ENCODE peak calls at places on chromosomes 3 and 15, in six cellular contexts. Q is lung; H is A549; C is CD8-positive, alpha-beta T cell; M is GM12865; P is Calu3. X is an unnamed sample.

GRCh38 chr3:142003291-142003690 is 126.8 kb downstream of the ATP1B3 start:
- DNase-seq in C (no peak), H (no peak), Q (no peak), P (no peak), M (no peak), X (no peak)

GRCh38 chr3:130850044-130850797 is 43.7 kb upstream of the ATP2C1 start:
- DNase-seq in H (peak), M (peak), Q (no peak), C (no peak), P (peak), X (no peak)

GRCh38 chr3:51500632-51501131 is 867 bp upstream of the DCAF1 start:
- DNase-seq in P (no peak), M (no peak), H (no peak), C (no peak), Q (peak), X (no peak)

GRCh38 chr3:192223815-192224214 is 503.5 kb downstream of the FGF12 start:
- DNase-seq in Q (no peak), H (no peak), M (no peak), P (no peak), C (no peak), X (no peak)

GRCh38 chr15:77865106-77865630 is 212.3 kb downstream of the TBC1D2B start:
- DNase-seq in C (no peak), H (no peak), M (no peak), P (no peak), Q (no peak), X (no peak)

GRCh38 chr3:66856555-66856954 is 141.6 kb upstream of the KBTBD8 start:
- DNase-seq in Q (no peak), C (no peak), H (no peak), P (no peak), M (peak), X (no peak)

GRCh38 chr15:80379671-80380070 is 24.5 kb upstream of the ARNT2 start:
- DNase-seq in M (no peak), P (no peak), H (no peak), Q (no peak), C (no peak), X (no peak)

GRCh38 chr3:25820372-25820771 is 30.5 kb downstream of the OXSM start:
- DNase-seq in C (no peak), H (no peak), P (peak), M (peak), Q (no peak), X (no peak)

GRCh38 chr15:60026555-60026954 is 22.4 kb downstream of the FOXB1 start:
- DNase-seq in P (no peak), H (no peak), Q (no peak), C (no peak), M (no peak), X (no peak)

GRCh38 chr15:85691350-85692240 is 103.1 kb downstream of the KLHL25 start:
- DNase-seq in P (no peak), C (no peak), Q (no peak), H (no peak), M (peak), X (no peak)

GRCh38 chr3:143975549-143976152 is 4.0 kb downstream of the DIPK2A start:
- DNase-seq in Q (no peak), P (peak), H (peak), C (no peak), M (peak), X (no peak)

GRCh38 chr15:82807920-82808633 is 1.4 kb upstream of the WHAMM start:
- DNase-seq in H (no peak), C (no peak), P (peak), M (no peak), Q (no peak), X (no peak)

GRCh38 chr3:23888617-23889228 is 28.1 kb downstream of the NKIRAS1 start:
- DNase-seq in Q (no peak), C (no peak), P (peak), M (peak), H (peak), X (no peak)

GRCh38 chr3:182837855-182838454 is 44.7 kb downstream of the ATP11B start:
- DNase-seq in Q (no peak), H (peak), P (no peak), C (no peak), M (peak), X (no peak)

GRCh38 chr3:143016321-143016972 is 15.1 kb downstream of the U2SURP start:
- DNase-seq in C (no peak), M (peak), Q (no peak), H (no peak), P (no peak), X (no peak)

GRCh38 chr3:159814161-159814560 is 174.5 kb upstream of the IL12A start:
- DNase-seq in Q (no peak), H (peak), P (peak), C (no peak), M (no peak), X (no peak)

GRCh38 chr3:46946856-46947544 is 29.5 kb downstream of the CCDC12 start:
- DNase-seq in P (peak), H (no peak), M (no peak), Q (no peak), C (peak), X (no peak)

GRCh38 chr15:66878761-66879160 is 176.7 kb downstream of the SMAD6 start:
- DNase-seq in H (no peak), C (peak), M (no peak), Q (peak), P (no peak), X (no peak)

GRCh38 chr3:151864423-151865101 is 8.9 kb upstream of the SUCNR1 start:
- DNase-seq in M (no peak), H (peak), C (no peak), P (no peak), Q (no peak), X (no peak)

GRCh38 chr3:131386429-131386926 is 4.9 kb downstream of the NUDT16 start:
- DNase-seq in C (no peak), H (no peak), P (no peak), M (no peak), Q (peak), X (no peak)

GRCh38 chr3:277873-278272 is 81.3 kb downstream of the CHL1 start:
- DNase-seq in C (no peak), P (no peak), Q (no peak), H (no peak), M (peak), X (no peak)

GRCh38 chr3:11386413-11387155 is 114.4 kb downstream of the ATG7 start:
- DNase-seq in Q (no peak), H (no peak), C (no peak), P (no peak), M (no peak), X (no peak)

GRCh38 chr15:83062768-83063180 is 4.3 kb downstream of the BTBD1 start:
- DNase-seq in C (no peak), Q (no peak), P (no peak), M (peak), H (no peak), X (no peak)

GRCh38 chr3:29385056-29385455 is 104.2 kb downstream of the RBMS3 start:
- DNase-seq in P (no peak), M (no peak), H (no peak), Q (no peak), C (no peak), X (peak)

GRCh38 chr3:57100046-57100695 is 39.7 kb downstream of the SPATA12 start:
- DNase-seq in M (peak), P (peak), H (peak), C (peak), Q (peak), X (peak)

GRCh38 chr15:96341465-96342142 is 11.1 kb downstream of the NR2F2 start:
- DNase-seq in P (no peak), H (no peak), M (no peak), C (no peak), Q (peak), X (no peak)

GRCh38 chr3:42502429-42503250 is at the start of gene VIPR1:
- DNase-seq in M (peak), H (peak), Q (peak), P (peak), C (peak), X (peak)

GRCh38 chr15:80801891-80802680 is 22.9 kb downstream of the CEMIP start:
- DNase-seq in M (no peak), C (no peak), Q (no peak), P (peak), H (no peak), X (no peak)

GRCh38 chr3:157059661-157060060 is 100.3 kb downstream of the CCNL1 start:
- DNase-seq in M (peak), P (no peak), Q (no peak), C (no peak), H (no peak), X (no peak)

GRCh38 chr15:67680645-67681044 is 138.1 kb downstream of the MAP2K5 start:
- DNase-seq in Q (no peak), M (no peak), H (peak), P (no peak), C (no peak), X (peak)

GRCh38 chr3:193680220-193680619 is 87.2 kb downstream of the OPA1 start:
- DNase-seq in P (no peak), M (no peak), C (no peak), H (no peak), Q (no peak), X (no peak)

GRCh38 chr3:187430576-187430975 is 62.4 kb downstream of the RTP4 start:
- DNase-seq in Q (no peak), P (no peak), H (no peak), C (no peak), M (peak), X (no peak)
- TF ChIP-seq CTCF in Q (no peak), P (no peak), H (no peak), C (no peak), M (peak), X (peak)

GRCh38 chr3:172125053-172125452 is 85.7 kb downstream of the FNDC3B start:
- DNase-seq in P (no peak), H (no peak), C (no peak), Q (no peak), M (no peak), X (no peak)
- TF ChIP-seq CTCF in P (no peak), H (no peak), C (no peak), Q (no peak), M (no peak), X (no peak)

GRCh38 chr3:172982731-172983364 is 158.2 kb downstream of the SPATA16 start:
- DNase-seq in H (peak), P (no peak), M (no peak), Q (no peak), C (no peak), X (no peak)
- TF ChIP-seq CTCF in H (peak), P (peak), M (no peak), Q (no peak), C (no peak), X (no peak)

GRCh38 chr3:52800079-52800478 is 5.5 kb downstream of the ITIH3 start:
- DNase-seq in H (no peak), M (no peak), C (no peak), Q (no peak), P (no peak), X (no peak)

GRCh38 chr3:52801839-52802238 is 7.2 kb downstream of the ITIH3 start:
- DNase-seq in H (no peak), M (no peak), Q (no peak), C (no peak), P (no peak), X (no peak)

GRCh38 chr3:52798376-52798977 is 3.9 kb downstream of the ITIH3 start:
- DNase-seq in Q (no peak), H (no peak), P (no peak), C (no peak), M (no peak), X (no peak)

GRCh38 chr3:52796411-52796810 is 1.8 kb downstream of the ITIH3 start:
- DNase-seq in Q (no peak), H (no peak), C (no peak), M (no peak), P (no peak), X (no peak)

GRCh38 chr3:52798978-52799476 is 4.4 kb downstream of the ITIH3 start:
- DNase-seq in P (peak), H (peak), M (peak), Q (no peak), C (no peak), X (peak)
- TF ChIP-seq CTCF in P (peak), H (peak), M (peak), Q (no peak), C (peak), X (peak)

GRCh38 chr3:133466531-133467386 is 66.9 kb downstream of the BFSP2 start:
- DNase-seq in Q (no peak), M (peak), C (no peak), P (no peak), H (no peak), X (no peak)

GRCh38 chr3:133467780-133468179 is 67.9 kb downstream of the BFSP2 start:
- DNase-seq in Q (no peak), H (no peak), P (no peak), C (no peak), M (no peak), X (no peak)

GRCh38 chr3:133461291-133461690 is 61.4 kb downstream of the BFSP2 start:
- DNase-seq in C (no peak), Q (no peak), P (no peak), M (no peak), H (no peak), X (no peak)

GRCh38 chr3:133463441-133463860 is 63.6 kb downstream of the BFSP2 start:
- DNase-seq in H (no peak), M (no peak), Q (no peak), C (no peak), P (no peak), X (no peak)

GRCh38 chr3:133464573-133464972 is 64.7 kb downstream of the BFSP2 start:
- DNase-seq in H (peak), M (peak), Q (no peak), C (no peak), P (peak), X (peak)
- TF ChIP-seq CTCF in H (peak), M (peak), Q (no peak), C (no peak), P (peak), X (no peak)

GRCh38 chr15:41825572-41826535 is 2.0 kb upstream of the JMJD7 start:
- DNase-seq in P (no peak), Q (no peak), M (no peak), C (no peak), H (no peak), X (no peak)
- TF ChIP-seq CTCF in P (no peak), Q (no peak), M (no peak), C (no peak), H (no peak), X (no peak)

GRCh38 chr3:124887996-124888298 is 782 bp upstream of the ITGB5 start:
- DNase-seq in M (no peak), P (no peak), C (no peak), H (no peak), Q (no peak), X (no peak)

GRCh38 chr3:124886168-124887051 is 755 bp downstream of the ITGB5 start:
- DNase-seq in Q (peak), M (peak), C (peak), P (peak), H (peak), X (peak)

GRCh38 chr3:124883766-124884473 is 3.2 kb downstream of the ITGB5 start:
- DNase-seq in P (no peak), Q (no peak), M (no peak), H (no peak), C (no peak), X (no peak)

GRCh38 chr3:124887177-124887995 is at the start of gene ITGB5:
- DNase-seq in H (peak), M (peak), Q (peak), C (peak), P (peak), X (peak)

GRCh38 chr3:124885466-124886167 is 1.5 kb downstream of the ITGB5 start:
- DNase-seq in Q (no peak), H (peak), P (no peak), C (no peak), M (no peak), X (no peak)
- TF ChIP-seq CTCF in Q (no peak), H (no peak), P (no peak), C (no peak), M (no peak), X (no peak)

GRCh38 chr15:101489236-101489632 is 273 bp downstream of the PCSK6 start:
- DNase-seq in C (no peak), Q (no peak), M (peak), P (peak), H (peak), X (peak)
- TF ChIP-seq CTCF in C (no peak), Q (no peak), M (no peak), P (no peak), H (no peak), X (no peak)

GRCh38 chr15:75606026-75606425 is 19.5 kb downstream of the SNUPN start:
- DNase-seq in H (no peak), P (no peak), C (no peak), M (no peak), Q (no peak), X (no peak)

GRCh38 chr15:75606711-75607684 is 18.5 kb downstream of the SNUPN start:
- DNase-seq in M (no peak), Q (no peak), P (no peak), H (no peak), C (peak), X (no peak)
- TF ChIP-seq CTCF in M (no peak), Q (no peak), P (no peak), H (no peak), C (no peak), X (no peak)

DNA sequence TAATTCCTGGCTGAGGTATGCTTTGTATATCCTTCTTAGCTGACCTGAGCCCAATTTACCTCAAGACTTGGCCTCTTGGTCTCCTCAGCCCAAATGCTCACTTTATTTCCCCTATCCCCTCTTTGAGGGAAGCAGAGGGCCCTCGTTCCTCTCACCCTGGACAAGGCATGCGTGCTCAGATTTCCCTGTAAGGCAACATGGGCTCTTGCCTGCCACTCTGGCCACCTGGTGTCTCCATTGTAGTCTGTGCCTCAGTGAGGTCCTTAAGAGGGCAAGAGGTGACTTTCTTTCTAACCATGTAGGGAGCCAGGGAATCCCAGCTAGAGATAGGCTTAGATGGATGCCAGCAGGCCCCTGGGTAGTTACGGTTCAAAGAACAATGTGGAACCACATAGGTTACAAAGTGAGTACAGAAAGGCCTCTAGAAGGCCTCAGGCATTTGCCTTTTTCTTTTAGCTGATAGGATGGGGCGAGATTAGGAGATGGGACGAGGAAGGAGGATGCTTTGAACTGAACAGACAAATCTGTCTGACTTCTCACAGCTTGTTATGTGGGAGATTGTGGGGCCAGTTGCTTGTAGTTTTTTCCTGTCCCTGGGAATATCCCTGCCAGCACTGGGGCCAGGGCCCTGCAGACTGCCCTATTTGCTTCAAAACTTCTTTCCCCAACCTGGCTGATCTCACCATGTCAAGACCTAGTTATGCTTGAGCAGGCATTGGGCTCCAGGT is 1.1 kb upstream of the INTS14 start:
- DNase-seq in Q (no peak), H (peak), M (peak), C (no peak), P (peak), X (peak)
- TF ChIP-seq CTCF in Q (no peak), H (no peak), M (no peak), C (no peak), P (no peak), X (no peak)